ENCODE peak calls at places on chromosome 22, in nine cellular contexts. P is SJSA1, T is KBM-7, W is astrocyte of the spinal cord, S is mucosa of gallbladder, E is WTC11, M is 8988T, I is skeletal muscle cell, Q is ovary. Y is an unnamed sample.

GRCh38 chr22:24510694-24511625 is 15.8 kb downstream of the UPB1 start:
- DNase-seq in P (no peak), T (peak), W (peak), S (no peak), E (no peak), M (no peak), I (no peak), Q (peak), Y (no peak)

GRCh38 chr22:46934172-46934745 is 171.8 kb downstream of the TBC1D22A start:
- DNase-seq in P (peak), T (no peak), W (no peak), S (no peak), E (no peak), M (no peak), I (no peak), Q (no peak), Y (no peak)

GRCh38 chr22:49297871-49298721 is 529.6 kb downstream of the BRD1 start:
- DNase-seq in P (peak), T (no peak), W (no peak), S (peak), E (no peak), M (no peak), I (no peak), Q (no peak), Y (no peak)

GRCh38 chr22:39083212-39084165 is 6.4 kb downstream of the APOBEC3G start:
- DNase-seq in P (no peak), T (no peak), W (no peak), S (no peak), E (no peak), M (no peak), I (no peak), Q (no peak), Y (no peak)

GRCh38 chr22:41523464-41524221 is 20.6 kb downstream of the POLR3H start:
- DNase-seq in P (no peak), T (no peak), W (peak), S (peak), E (peak), M (no peak), I (no peak), Q (peak), Y (no peak)

GRCh38 chr22:45626198-45626651 is 45.4 kb upstream of the ATXN10 start:
- DNase-seq in P (no peak), T (no peak), W (no peak), S (peak), E (no peak), M (no peak), I (no peak), Q (no peak), Y (no peak)

GRCh38 chr22:42814215-42814614 is 42.9 kb downstream of the ARFGAP3 start:
- DNase-seq in P (no peak), T (peak), W (no peak), S (peak), E (no peak), M (no peak), I (no peak), Q (no peak), Y (no peak)

GRCh38 chr22:29587938-29588699 is 7.2 kb upstream of the NIPSNAP1 start:
- DNase-seq in P (peak), T (no peak), W (peak), S (no peak), E (no peak), M (no peak), I (peak), Q (no peak), Y (no peak)

GRCh38 chr22:37896181-37896592 is 9.9 kb upstream of the MICALL1 start:
- DNase-seq in P (no peak), T (peak), W (no peak), S (no peak), E (no peak), M (no peak), I (no peak), Q (no peak), Y (no peak)

GRCh38 chr22:50105529-50106100 is 15.8 kb downstream of the MOV10L1 start:
- DNase-seq in P (no peak), T (peak), W (no peak), S (no peak), E (no peak), M (no peak), I (no peak), Q (no peak), Y (no peak)

GRCh38 chr22:50261615-50262459 is at the start of gene MAPK12:
- DNase-seq in P (no peak), T (no peak), W (no peak), S (no peak), E (peak), M (peak), I (no peak), Q (peak), Y (no peak)

GRCh38 chr22:37221424-37222336 is 9.4 kb upstream of the SSTR3 start:
- DNase-seq in P (no peak), T (no peak), W (no peak), S (no peak), E (no peak), M (no peak), I (no peak), Q (no peak), Y (no peak)

GRCh38 chr22:29702931-29703594 is 16.7 kb upstream of the CABP7 start:
- DNase-seq in P (no peak), T (no peak), W (no peak), S (no peak), E (no peak), M (no peak), I (no peak), Q (no peak), Y (no peak)

GRCh38 chr22:39690901-39691620 is 120.5 kb downstream of the CACNA1I start:
- DNase-seq in P (no peak), T (no peak), W (no peak), S (no peak), E (peak), M (no peak), I (no peak), Q (peak), Y (no peak)

GRCh38 chr22:36330655-36331305 is 57.0 kb downstream of the MYH9 start:
- DNase-seq in P (peak), T (peak), W (peak), S (no peak), E (no peak), M (no peak), I (no peak), Q (no peak), Y (no peak)

GRCh38 chr22:46022881-46023512 is 46.0 kb upstream of the WNT7B start:
- DNase-seq in P (no peak), T (no peak), W (no peak), S (no peak), E (peak), M (no peak), I (no peak), Q (no peak), Y (no peak)

GRCh38 chr22:32042924-32043323 is at the start of gene SLC5A1:
- DNase-seq in P (no peak), T (no peak), W (no peak), S (peak), E (peak), M (no peak), I (no peak), Q (no peak), Y (no peak)

GRCh38 chr22:17087176-17088131 is 2.7 kb downstream of the IL17RA start:
- DNase-seq in P (peak), T (peak), W (peak), S (no peak), E (no peak), M (no peak), I (peak), Q (no peak), Y (no peak)

GRCh38 chr22:33022231-33022630 is 36.0 kb downstream of the SYN3 start:
- DNase-seq in P (no peak), T (no peak), W (no peak), S (no peak), E (no peak), M (no peak), I (no peak), Q (no peak), Y (no peak)

GRCh38 chr22:32518848-32519247 is 44.2 kb downstream of the FBXO7 start:
- DNase-seq in P (no peak), T (no peak), W (no peak), S (no peak), E (no peak), M (no peak), I (no peak), Q (no peak), Y (no peak)

GRCh38 chr22:49394116-49394785 is 433.4 kb downstream of the BRD1 start:
- DNase-seq in P (no peak), T (no peak), W (no peak), S (no peak), E (no peak), M (no peak), I (no peak), Q (no peak), Y (no peak)

GRCh38 chr22:48982321-48982905 is 845.3 kb downstream of the BRD1 start:
- DNase-seq in P (no peak), T (no peak), W (no peak), S (no peak), E (no peak), M (no peak), I (no peak), Q (no peak), Y (no peak)

GRCh38 chr22:41909290-41910049 is 5.4 kb downstream of the SHISA8 start:
- DNase-seq in P (no peak), T (no peak), W (no peak), S (no peak), E (no peak), M (no peak), I (no peak), Q (no peak), Y (no peak)

GRCh38 chr22:41334215-41334614 is 32.9 kb downstream of the ZC3H7B start:
- DNase-seq in P (no peak), T (no peak), W (no peak), S (no peak), E (no peak), M (no peak), I (no peak), Q (no peak), Y (no peak)

GRCh38 chr22:20432244-20432686 is 5.4 kb downstream of the SCARF2 start:
- DNase-seq in P (no peak), T (no peak), W (no peak), S (no peak), E (no peak), M (peak), I (no peak), Q (peak), Y (no peak)

GRCh38 chr22:42434283-42434682 is 2.1 kb upstream of the NFAM1 start:
- DNase-seq in P (no peak), T (no peak), W (no peak), S (no peak), E (no peak), M (no peak), I (no peak), Q (peak), Y (no peak)

GRCh38 chr22:42471441-42471840 is 39.2 kb upstream of the NFAM1 start:
- DNase-seq in P (no peak), T (no peak), W (no peak), S (no peak), E (no peak), M (no peak), I (no peak), Q (no peak), Y (no peak)

GRCh38 chr22:23405366-23405851 is 174.7 kb downstream of the IGLL1 start:
- DNase-seq in P (no peak), T (no peak), W (no peak), S (no peak), E (peak), M (no peak), I (no peak), Q (no peak), Y (no peak)

GRCh38 chr22:49460662-49461371 is 366.9 kb downstream of the BRD1 start:
- DNase-seq in P (no peak), T (no peak), W (no peak), S (no peak), E (no peak), M (no peak), I (no peak), Q (no peak), Y (no peak)

GRCh38 chr22:50507421-50507990 is at the start of gene LMF2:
- DNase-seq in P (peak), T (peak), W (no peak), S (peak), E (peak), M (peak), I (no peak), Q (peak), Y (no peak)

GRCh38 chr22:40233886-40234285 is 56.2 kb downstream of the TNRC6B start:
- DNase-seq in P (no peak), T (no peak), W (no peak), S (no peak), E (no peak), M (no peak), I (no peak), Q (no peak), Y (no peak)

GRCh38 chr22:44215287-44215686 is 34.6 kb downstream of the PARVG start:
- DNase-seq in P (no peak), T (no peak), W (no peak), S (no peak), E (no peak), M (no peak), I (no peak), Q (no peak), Y (no peak)